ENCODE peak calls at places on chromosome 22, in seven cellular contexts. One of them, this sample, is unnamed.

GRCh38 chr22:43777204-43777671 is 34.9 kb downstream of the EFCAB6 start:
- DNase-seq in AG04449: peak
- DNase-seq in RWPE1: peak
- DNase-seq in mammary epithelial cell: peak
- DNase-seq in fibroblast of lung: peak
- DNase-seq in GM10248: no peak
- DNase-seq in osteocyte: no peak
- DNase-seq in this sample: no peak

GRCh38 chr22:50475652-50476002 is 792 bp upstream of the SBF1 start:
- DNase-seq in AG04449: no peak
- DNase-seq in GM10248: no peak
- DNase-seq in osteocyte: no peak
- DNase-seq in fibroblast of lung: no peak
- DNase-seq in mammary epithelial cell: no peak
- DNase-seq in RWPE1: no peak
- DNase-seq in this sample: no peak

GRCh38 chr22:48702573-48703264 is 1125.0 kb downstream of the BRD1 start:
- DNase-seq in AG04449: no peak
- DNase-seq in mammary epithelial cell: no peak
- DNase-seq in fibroblast of lung: no peak
- DNase-seq in RWPE1: no peak
- DNase-seq in osteocyte: no peak
- DNase-seq in GM10248: no peak
- DNase-seq in this sample: no peak

GRCh38 chr22:37544955-37545702 is 15.2 kb upstream of the CDC42EP1 start:
- DNase-seq in osteocyte: peak
- DNase-seq in mammary epithelial cell: peak
- DNase-seq in RWPE1: no peak
- DNase-seq in AG04449: no peak
- DNase-seq in GM10248: peak
- DNase-seq in fibroblast of lung: peak
- DNase-seq in this sample: no peak

GRCh38 chr22:46626356-46626755 is 6.2 kb downstream of the GRAMD4 start:
- DNase-seq in mammary epithelial cell: no peak
- DNase-seq in GM10248: no peak
- DNase-seq in osteocyte: no peak
- DNase-seq in RWPE1: no peak
- DNase-seq in AG04449: no peak
- DNase-seq in fibroblast of lung: no peak
- DNase-seq in this sample: no peak

GRCh38 chr22:50102946-50103345 is 13.1 kb downstream of the MOV10L1 start:
- DNase-seq in osteocyte: no peak
- DNase-seq in GM10248: peak
- DNase-seq in AG04449: no peak
- DNase-seq in mammary epithelial cell: peak
- DNase-seq in RWPE1: peak
- DNase-seq in fibroblast of lung: no peak
- DNase-seq in this sample: no peak

GRCh38 chr22:29199702-29200400 is 5.8 kb upstream of the EMID1 start:
- DNase-seq in fibroblast of lung: no peak
- DNase-seq in osteocyte: no peak
- DNase-seq in GM10248: no peak
- DNase-seq in AG04449: no peak
- DNase-seq in RWPE1: no peak
- DNase-seq in mammary epithelial cell: no peak
- DNase-seq in this sample: no peak

GRCh38 chr22:30370681-30371080 is 13.9 kb downstream of the CCDC157 start:
- DNase-seq in fibroblast of lung: no peak
- DNase-seq in AG04449: no peak
- DNase-seq in mammary epithelial cell: peak
- DNase-seq in GM10248: no peak
- DNase-seq in RWPE1: no peak
- DNase-seq in osteocyte: no peak
- DNase-seq in this sample: no peak

GRCh38 chr22:39449708-39450107 is 7.1 kb upstream of the MGAT3 start:
- DNase-seq in fibroblast of lung: no peak
- DNase-seq in mammary epithelial cell: no peak
- DNase-seq in AG04449: no peak
- DNase-seq in RWPE1: no peak
- DNase-seq in GM10248: no peak
- DNase-seq in osteocyte: no peak
- DNase-seq in this sample: no peak

GRCh38 chr22:43378011-43378704 is 33.7 kb upstream of the MPPED1 start:
- DNase-seq in RWPE1: no peak
- DNase-seq in GM10248: no peak
- DNase-seq in osteocyte: no peak
- DNase-seq in AG04449: no peak
- DNase-seq in fibroblast of lung: peak
- DNase-seq in mammary epithelial cell: no peak
- DNase-seq in this sample: no peak

GRCh38 chr22:27628891-27629631 is 172.5 kb downstream of the MN1 start:
- DNase-seq in fibroblast of lung: no peak
- DNase-seq in GM10248: no peak
- DNase-seq in osteocyte: no peak
- DNase-seq in RWPE1: peak
- DNase-seq in AG04449: no peak
- DNase-seq in mammary epithelial cell: peak
- DNase-seq in this sample: no peak

DNA sequence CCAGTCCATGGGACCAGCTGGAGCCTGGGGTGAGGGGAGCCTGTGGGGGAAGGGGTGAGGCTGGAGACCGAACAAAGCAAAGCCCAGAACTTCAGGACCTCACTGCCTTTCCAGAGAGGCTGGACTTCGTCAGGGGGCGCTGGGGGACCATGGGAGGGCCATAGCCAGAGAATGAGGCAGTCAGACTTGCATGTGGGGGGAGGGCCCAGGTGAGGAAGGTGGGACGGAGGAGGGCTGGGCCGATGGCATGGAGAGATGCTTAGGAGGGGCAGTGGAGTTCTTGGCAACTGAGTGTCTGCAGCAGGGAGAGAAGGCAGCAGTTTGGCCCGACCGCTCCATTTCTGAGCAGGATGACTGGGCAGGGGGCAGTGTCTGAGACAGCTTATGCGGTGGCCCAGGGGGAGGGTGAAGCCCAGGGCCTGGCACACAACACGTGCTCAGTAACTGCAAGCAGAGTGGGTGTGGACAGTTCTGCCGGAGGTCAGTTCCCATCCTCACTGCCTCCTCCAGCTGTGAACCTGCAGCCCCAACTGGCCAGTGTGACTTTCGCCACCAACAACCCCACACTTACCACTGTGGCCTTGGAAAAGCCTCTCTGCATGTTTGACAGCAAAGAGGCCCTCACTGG is 796 bp downstream of the UPK3A start:
- DNase-seq in GM10248: no peak
- DNase-seq in AG04449: no peak
- DNase-seq in mammary epithelial cell: no peak
- DNase-seq in osteocyte: no peak
- DNase-seq in RWPE1: no peak
- DNase-seq in fibroblast of lung: no peak
- DNase-seq in this sample: no peak
- TF ChIP-seq CTCF in GM10248: no peak
- TF ChIP-seq CTCF in AG04449: no peak
- TF ChIP-seq CTCF in mammary epithelial cell: no peak
- TF ChIP-seq CTCF in osteocyte: peak
- TF ChIP-seq CTCF in RWPE1: no peak
- TF ChIP-seq CTCF in fibroblast of lung: no peak
- TF ChIP-seq CTCF in this sample: no peak

GRCh38 chr22:17119481-17120202 is 1.5 kb downstream of the TMEM121B start:
- DNase-seq in osteocyte: no peak
- DNase-seq in RWPE1: no peak
- DNase-seq in AG04449: no peak
- DNase-seq in mammary epithelial cell: no peak
- DNase-seq in fibroblast of lung: no peak
- DNase-seq in GM10248: no peak
- DNase-seq in this sample: no peak
- TF ChIP-seq CTCF in osteocyte: no peak
- TF ChIP-seq CTCF in RWPE1: no peak
- TF ChIP-seq CTCF in AG04449: no peak
- TF ChIP-seq CTCF in mammary epithelial cell: peak
- TF ChIP-seq CTCF in fibroblast of lung: peak
- TF ChIP-seq CTCF in GM10248: no peak
- TF ChIP-seq CTCF in this sample: peak

GRCh38 chr22:23774922-23775436 is 2.3 kb downstream of the MMP11 start:
- DNase-seq in osteocyte: no peak
- DNase-seq in mammary epithelial cell: no peak
- DNase-seq in AG04449: no peak
- DNase-seq in GM10248: no peak
- DNase-seq in RWPE1: no peak
- DNase-seq in fibroblast of lung: peak
- DNase-seq in this sample: no peak

GRCh38 chr22:23774114-23774921 is 1.7 kb downstream of the MMP11 start:
- DNase-seq in RWPE1: no peak
- DNase-seq in osteocyte: no peak
- DNase-seq in fibroblast of lung: no peak
- DNase-seq in GM10248: no peak
- DNase-seq in mammary epithelial cell: no peak
- DNase-seq in AG04449: no peak
- DNase-seq in this sample: no peak

GRCh38 chr22:23769321-23769965 is 1.7 kb upstream of the CHCHD10 start:
- DNase-seq in RWPE1: no peak
- DNase-seq in GM10248: no peak
- DNase-seq in mammary epithelial cell: no peak
- DNase-seq in fibroblast of lung: no peak
- DNase-seq in AG04449: no peak
- DNase-seq in osteocyte: no peak
- DNase-seq in this sample: no peak

GRCh38 chr22:23773247-23774113 is 831 bp downstream of the MMP11 start:
- DNase-seq in mammary epithelial cell: no peak
- DNase-seq in GM10248: no peak
- DNase-seq in AG04449: no peak
- DNase-seq in RWPE1: no peak
- DNase-seq in fibroblast of lung: no peak
- DNase-seq in osteocyte: no peak
- DNase-seq in this sample: no peak

GRCh38 chr22:23772315-23773246 is at the start of gene MMP11:
- DNase-seq in mammary epithelial cell: no peak
- DNase-seq in osteocyte: no peak
- DNase-seq in RWPE1: peak
- DNase-seq in AG04449: no peak
- DNase-seq in fibroblast of lung: peak
- DNase-seq in GM10248: peak
- DNase-seq in this sample: no peak
- TF ChIP-seq CTCF in mammary epithelial cell: no peak
- TF ChIP-seq CTCF in osteocyte: no peak
- TF ChIP-seq CTCF in RWPE1: peak
- TF ChIP-seq CTCF in AG04449: no peak
- TF ChIP-seq CTCF in fibroblast of lung: no peak
- TF ChIP-seq CTCF in GM10248: peak
- TF ChIP-seq CTCF in this sample: no peak

DNA sequence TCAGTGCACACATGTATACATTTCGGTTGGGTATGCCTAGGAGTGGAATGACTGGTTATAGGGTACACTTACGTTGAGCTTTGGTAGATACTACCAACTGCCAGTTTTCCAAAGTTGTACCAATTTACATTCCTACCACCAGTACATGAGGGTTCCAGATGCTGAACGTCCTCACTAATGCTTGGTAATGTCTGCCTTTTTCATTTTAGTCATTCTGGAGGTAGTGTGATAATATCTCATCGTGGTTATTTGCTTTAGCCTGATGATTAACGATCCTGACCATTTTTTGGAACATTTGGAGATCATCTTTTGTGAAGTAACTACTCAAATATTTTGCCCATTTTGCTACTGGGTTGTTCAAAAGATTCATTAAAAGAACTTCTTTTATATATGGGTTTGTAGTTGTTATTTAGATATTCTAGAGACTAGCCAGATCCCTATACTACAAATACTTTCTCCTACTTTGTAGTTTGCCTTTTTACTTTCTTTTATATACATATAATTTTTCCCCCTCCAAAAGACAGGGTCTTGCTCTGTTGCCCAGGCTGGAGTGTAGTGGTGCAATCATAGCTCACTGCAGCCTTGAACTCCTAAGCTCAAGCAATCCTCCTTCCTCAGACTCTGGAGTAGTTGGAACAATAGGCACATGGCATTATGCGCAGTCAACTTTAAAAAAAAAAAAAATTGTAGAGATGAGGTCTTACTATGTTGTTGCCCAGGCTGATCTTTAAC is 62.1 kb downstream of the RBFOX2 start:
- DNase-seq in mammary epithelial cell: no peak
- DNase-seq in GM10248: no peak
- DNase-seq in osteocyte: no peak
- DNase-seq in RWPE1: no peak
- DNase-seq in fibroblast of lung: peak
- DNase-seq in AG04449: no peak
- DNase-seq in this sample: no peak
- TF ChIP-seq CTCF in mammary epithelial cell: no peak
- TF ChIP-seq CTCF in GM10248: no peak
- TF ChIP-seq CTCF in osteocyte: no peak
- TF ChIP-seq CTCF in RWPE1: no peak
- TF ChIP-seq CTCF in fibroblast of lung: no peak
- TF ChIP-seq CTCF in AG04449: peak
- TF ChIP-seq CTCF in this sample: peak

GRCh38 chr22:35456757-35457156 is 56.8 kb downstream of the MCM5 start:
- DNase-seq in mammary epithelial cell: no peak
- DNase-seq in fibroblast of lung: no peak
- DNase-seq in osteocyte: no peak
- DNase-seq in RWPE1: no peak
- DNase-seq in GM10248: no peak
- DNase-seq in AG04449: no peak
- DNase-seq in this sample: no peak

GRCh38 chr22:35455529-35455928 is 55.6 kb downstream of the MCM5 start:
- DNase-seq in RWPE1: no peak
- DNase-seq in mammary epithelial cell: no peak
- DNase-seq in GM10248: no peak
- DNase-seq in fibroblast of lung: no peak
- DNase-seq in AG04449: no peak
- DNase-seq in osteocyte: no peak
- DNase-seq in this sample: no peak

GRCh38 chr22:35452810-35453743 is 53.1 kb downstream of the MCM5 start:
- DNase-seq in osteocyte: no peak
- DNase-seq in mammary epithelial cell: no peak
- DNase-seq in AG04449: no peak
- DNase-seq in RWPE1: no peak
- DNase-seq in GM10248: no peak
- DNase-seq in fibroblast of lung: no peak
- DNase-seq in this sample: no peak

GRCh38 chr22:35452351-35452781 is 52.4 kb downstream of the MCM5 start:
- DNase-seq in RWPE1: no peak
- DNase-seq in osteocyte: no peak
- DNase-seq in fibroblast of lung: no peak
- DNase-seq in mammary epithelial cell: no peak
- DNase-seq in AG04449: no peak
- DNase-seq in GM10248: no peak
- DNase-seq in this sample: no peak

DNA sequence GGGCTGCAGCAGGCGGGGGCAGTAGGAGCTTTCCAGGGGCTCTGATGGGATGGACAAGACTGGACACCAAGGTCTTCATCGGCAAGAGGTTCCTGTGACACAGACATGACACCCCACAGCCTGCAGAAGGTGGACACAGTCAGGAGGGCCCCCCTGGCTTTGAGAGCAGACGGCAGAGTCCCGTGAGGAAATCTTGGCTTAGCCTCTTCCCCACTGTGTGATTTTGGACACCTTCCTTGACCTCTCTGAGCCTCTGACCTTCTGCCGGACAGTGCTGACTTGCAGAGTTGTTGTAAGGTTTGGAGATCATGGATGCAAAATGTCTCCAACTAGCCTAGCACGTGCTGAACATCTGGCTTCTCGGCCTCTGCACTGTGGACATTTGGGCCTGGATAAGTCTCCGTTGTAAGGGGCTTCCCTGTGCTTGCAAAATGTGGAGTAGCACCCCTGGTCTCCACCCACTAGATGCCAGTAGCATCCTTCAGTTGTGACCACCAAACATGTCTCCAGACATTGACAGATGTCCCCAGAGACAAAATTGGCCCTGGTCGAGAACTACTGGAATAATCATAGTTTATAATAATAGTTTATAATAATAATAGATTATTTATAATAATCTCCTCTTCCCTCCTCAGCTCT is 54.6 kb downstream of the MCM5 start:
- DNase-seq in mammary epithelial cell: no peak
- DNase-seq in GM10248: no peak
- DNase-seq in RWPE1: no peak
- DNase-seq in AG04449: no peak
- DNase-seq in fibroblast of lung: no peak
- DNase-seq in osteocyte: no peak
- DNase-seq in this sample: no peak
- TF ChIP-seq CTCF in mammary epithelial cell: no peak
- TF ChIP-seq CTCF in GM10248: no peak
- TF ChIP-seq CTCF in RWPE1: no peak
- TF ChIP-seq CTCF in AG04449: no peak
- TF ChIP-seq CTCF in fibroblast of lung: peak
- TF ChIP-seq CTCF in osteocyte: peak
- TF ChIP-seq CTCF in this sample: peak

This sample was measured in type B pancreatic cell.